ENCODE peak calls at places on chromosomes 7 and 10, in ten cellular contexts. One of them, this sample, is unnamed.

GRCh38 chr7:149826344-149827088 is 11.7 kb upstream of the ZNF862 start:
- DNase-seq in ureter: no peak
- DNase-seq in NCI-H2171: peak; percentile 38
- DNase-seq in HuH-7.5: no peak
- DNase-seq in GM04504: no peak
- DNase-seq in activated CD4-positive, CD25-positive, alpha-beta regulatory T cell: no peak
- DNase-seq in stimulated activated CD4-positive, alpha-beta T cell treated with anti-CD3 and anti-CD28 coated beads, Interleukin-4, amount 100 ng/mL, for 48 hours: no peak
- DNase-seq in effector CD4-positive, alpha-beta T cell: no peak
- DNase-seq in iris pigment epithelial cell: no peak
- DNase-seq in neuronal stem cell: no peak
- DNase-seq in this sample: no peak

GRCh38 chr7:98613601-98614425 is 3.3 kb upstream of the NPTX2 start:
- DNase-seq in ureter: no peak
- DNase-seq in NCI-H2171: no peak
- DNase-seq in HuH-7.5: no peak
- DNase-seq in GM04504: no peak
- DNase-seq in activated CD4-positive, CD25-positive, alpha-beta regulatory T cell: no peak
- DNase-seq in stimulated activated CD4-positive, alpha-beta T cell treated with anti-CD3 and anti-CD28 coated beads, Interleukin-4, amount 100 ng/mL, for 48 hours: no peak
- DNase-seq in effector CD4-positive, alpha-beta T cell: no peak
- DNase-seq in iris pigment epithelial cell: peak; percentile 20
- DNase-seq in neuronal stem cell: peak; percentile 84
- DNase-seq in this sample: no peak

GRCh38 chr7:23356726-23357125 is 57.6 kb downstream of the MALSU1 start:
- DNase-seq in ureter: no peak
- DNase-seq in NCI-H2171: no peak
- DNase-seq in HuH-7.5: no peak
- DNase-seq in GM04504: no peak
- DNase-seq in activated CD4-positive, CD25-positive, alpha-beta regulatory T cell: no peak
- DNase-seq in stimulated activated CD4-positive, alpha-beta T cell treated with anti-CD3 and anti-CD28 coated beads, Interleukin-4, amount 100 ng/mL, for 48 hours: no peak
- DNase-seq in effector CD4-positive, alpha-beta T cell: no peak
- DNase-seq in iris pigment epithelial cell: peak; percentile 81
- DNase-seq in neuronal stem cell: no peak
- DNase-seq in this sample: no peak

GRCh38 chr10:15068802-15069201 is 19.8 kb downstream of the ACBD7 start:
- DNase-seq in ureter: no peak
- DNase-seq in NCI-H2171: no peak
- DNase-seq in HuH-7.5: no peak
- DNase-seq in GM04504: no peak
- DNase-seq in activated CD4-positive, CD25-positive, alpha-beta regulatory T cell: no peak
- DNase-seq in stimulated activated CD4-positive, alpha-beta T cell treated with anti-CD3 and anti-CD28 coated beads, Interleukin-4, amount 100 ng/mL, for 48 hours: no peak
- DNase-seq in effector CD4-positive, alpha-beta T cell: no peak
- DNase-seq in iris pigment epithelial cell: peak; percentile 98
- DNase-seq in neuronal stem cell: no peak
- DNase-seq in this sample: no peak

GRCh38 chr10:103757531-103758293 is 97.7 kb downstream of the SH3PXD2A start:
- DNase-seq in ureter: peak; percentile 81
- DNase-seq in NCI-H2171: no peak
- DNase-seq in HuH-7.5: no peak
- DNase-seq in GM04504: peak; percentile 68
- DNase-seq in activated CD4-positive, CD25-positive, alpha-beta regulatory T cell: no peak
- DNase-seq in stimulated activated CD4-positive, alpha-beta T cell treated with anti-CD3 and anti-CD28 coated beads, Interleukin-4, amount 100 ng/mL, for 48 hours: peak; percentile 61
- DNase-seq in effector CD4-positive, alpha-beta T cell: no peak
- DNase-seq in iris pigment epithelial cell: peak; percentile 80
- DNase-seq in neuronal stem cell: no peak
- DNase-seq in this sample: no peak

GRCh38 chr7:111162692-111163091 is 71.8 kb downstream of the LRRN3 start:
- DNase-seq in ureter: no peak
- DNase-seq in NCI-H2171: no peak
- DNase-seq in HuH-7.5: peak; percentile 9
- DNase-seq in GM04504: no peak
- DNase-seq in activated CD4-positive, CD25-positive, alpha-beta regulatory T cell: no peak
- DNase-seq in stimulated activated CD4-positive, alpha-beta T cell treated with anti-CD3 and anti-CD28 coated beads, Interleukin-4, amount 100 ng/mL, for 48 hours: no peak
- DNase-seq in effector CD4-positive, alpha-beta T cell: no peak
- DNase-seq in iris pigment epithelial cell: peak; percentile 34
- DNase-seq in neuronal stem cell: no peak
- DNase-seq in this sample: no peak

GRCh38 chr10:78548369-78548985 is 514.8 kb downstream of the RPS24 start:
- DNase-seq in ureter: no peak
- DNase-seq in NCI-H2171: no peak
- DNase-seq in HuH-7.5: no peak
- DNase-seq in GM04504: no peak
- DNase-seq in activated CD4-positive, CD25-positive, alpha-beta regulatory T cell: no peak
- DNase-seq in stimulated activated CD4-positive, alpha-beta T cell treated with anti-CD3 and anti-CD28 coated beads, Interleukin-4, amount 100 ng/mL, for 48 hours: no peak
- DNase-seq in effector CD4-positive, alpha-beta T cell: no peak
- DNase-seq in iris pigment epithelial cell: no peak
- DNase-seq in neuronal stem cell: no peak
- DNase-seq in this sample: no peak

GRCh38 chr7:44163591-44163990 is 22.5 kb upstream of the MYL7 start:
- DNase-seq in ureter: no peak
- DNase-seq in NCI-H2171: no peak
- DNase-seq in HuH-7.5: no peak
- DNase-seq in GM04504: peak; percentile 78
- DNase-seq in activated CD4-positive, CD25-positive, alpha-beta regulatory T cell: no peak
- DNase-seq in stimulated activated CD4-positive, alpha-beta T cell treated with anti-CD3 and anti-CD28 coated beads, Interleukin-4, amount 100 ng/mL, for 48 hours: no peak
- DNase-seq in effector CD4-positive, alpha-beta T cell: no peak
- DNase-seq in iris pigment epithelial cell: peak; percentile 79
- DNase-seq in neuronal stem cell: no peak
- DNase-seq in this sample: no peak

GRCh38 chr7:102991540-102992214 is 78.9 kb downstream of the LRRC17 start:
- DNase-seq in ureter: no peak
- DNase-seq in NCI-H2171: no peak
- DNase-seq in HuH-7.5: peak; percentile 28
- DNase-seq in GM04504: peak; percentile 63
- DNase-seq in activated CD4-positive, CD25-positive, alpha-beta regulatory T cell: no peak
- DNase-seq in stimulated activated CD4-positive, alpha-beta T cell treated with anti-CD3 and anti-CD28 coated beads, Interleukin-4, amount 100 ng/mL, for 48 hours: no peak
- DNase-seq in effector CD4-positive, alpha-beta T cell: no peak
- DNase-seq in iris pigment epithelial cell: peak; percentile 98
- DNase-seq in neuronal stem cell: no peak
- DNase-seq in this sample: no peak

GRCh38 chr10:121457729-121458128 is 140.5 kb downstream of the FGFR2 start:
- DNase-seq in ureter: no peak
- DNase-seq in NCI-H2171: peak; percentile 10
- DNase-seq in HuH-7.5: no peak
- DNase-seq in GM04504: no peak
- DNase-seq in activated CD4-positive, CD25-positive, alpha-beta regulatory T cell: no peak
- DNase-seq in stimulated activated CD4-positive, alpha-beta T cell treated with anti-CD3 and anti-CD28 coated beads, Interleukin-4, amount 100 ng/mL, for 48 hours: no peak
- DNase-seq in effector CD4-positive, alpha-beta T cell: no peak
- DNase-seq in iris pigment epithelial cell: no peak
- DNase-seq in neuronal stem cell: no peak
- DNase-seq in this sample: no peak

GRCh38 chr7:112668561-112668960 is 121.6 kb downstream of the TMEM168 start:
- DNase-seq in ureter: no peak
- DNase-seq in NCI-H2171: no peak
- DNase-seq in HuH-7.5: no peak
- DNase-seq in GM04504: no peak
- DNase-seq in activated CD4-positive, CD25-positive, alpha-beta regulatory T cell: no peak
- DNase-seq in stimulated activated CD4-positive, alpha-beta T cell treated with anti-CD3 and anti-CD28 coated beads, Interleukin-4, amount 100 ng/mL, for 48 hours: no peak
- DNase-seq in effector CD4-positive, alpha-beta T cell: no peak
- DNase-seq in iris pigment epithelial cell: no peak
- DNase-seq in neuronal stem cell: no peak
- DNase-seq in this sample: no peak

GRCh38 chr10:4195214-4195613 is 410.2 kb upstream of the KLF6 start:
- DNase-seq in ureter: no peak
- DNase-seq in NCI-H2171: no peak
- DNase-seq in HuH-7.5: no peak
- DNase-seq in GM04504: no peak
- DNase-seq in activated CD4-positive, CD25-positive, alpha-beta regulatory T cell: no peak
- DNase-seq in stimulated activated CD4-positive, alpha-beta T cell treated with anti-CD3 and anti-CD28 coated beads, Interleukin-4, amount 100 ng/mL, for 48 hours: no peak
- DNase-seq in effector CD4-positive, alpha-beta T cell: no peak
- DNase-seq in iris pigment epithelial cell: peak; percentile 39
- DNase-seq in neuronal stem cell: no peak
- DNase-seq in this sample: no peak

GRCh38 chr10:102409604-102410426 is 8.8 kb downstream of the PSD start:
- DNase-seq in ureter: no peak
- DNase-seq in NCI-H2171: no peak
- DNase-seq in HuH-7.5: peak; percentile 36
- DNase-seq in GM04504: no peak
- DNase-seq in activated CD4-positive, CD25-positive, alpha-beta regulatory T cell: no peak
- DNase-seq in stimulated activated CD4-positive, alpha-beta T cell treated with anti-CD3 and anti-CD28 coated beads, Interleukin-4, amount 100 ng/mL, for 48 hours: no peak
- DNase-seq in effector CD4-positive, alpha-beta T cell: no peak
- DNase-seq in iris pigment epithelial cell: peak; percentile 20
- DNase-seq in neuronal stem cell: no peak
- DNase-seq in this sample: no peak

GRCh38 chr10:30151581-30152389 is 92.4 kb upstream of the JCAD start:
- DNase-seq in ureter: no peak
- DNase-seq in NCI-H2171: no peak
- DNase-seq in HuH-7.5: no peak
- DNase-seq in GM04504: peak; percentile 87
- DNase-seq in activated CD4-positive, CD25-positive, alpha-beta regulatory T cell: no peak
- DNase-seq in stimulated activated CD4-positive, alpha-beta T cell treated with anti-CD3 and anti-CD28 coated beads, Interleukin-4, amount 100 ng/mL, for 48 hours: no peak
- DNase-seq in effector CD4-positive, alpha-beta T cell: no peak
- DNase-seq in iris pigment epithelial cell: peak; percentile 88
- DNase-seq in neuronal stem cell: no peak
- DNase-seq in this sample: no peak

GRCh38 chr10:124343351-124344265 is 75.1 kb downstream of the OAT start:
- DNase-seq in ureter: no peak
- DNase-seq in NCI-H2171: no peak
- DNase-seq in HuH-7.5: no peak
- DNase-seq in GM04504: no peak
- DNase-seq in activated CD4-positive, CD25-positive, alpha-beta regulatory T cell: no peak
- DNase-seq in stimulated activated CD4-positive, alpha-beta T cell treated with anti-CD3 and anti-CD28 coated beads, Interleukin-4, amount 100 ng/mL, for 48 hours: no peak
- DNase-seq in effector CD4-positive, alpha-beta T cell: no peak
- DNase-seq in iris pigment epithelial cell: no peak
- DNase-seq in neuronal stem cell: no peak
- DNase-seq in this sample: no peak

GRCh38 chr10:90461437-90462155 is 396.2 kb downstream of the HTR7 start:
- DNase-seq in ureter: no peak
- DNase-seq in NCI-H2171: no peak
- DNase-seq in HuH-7.5: no peak
- DNase-seq in GM04504: no peak
- DNase-seq in activated CD4-positive, CD25-positive, alpha-beta regulatory T cell: no peak
- DNase-seq in stimulated activated CD4-positive, alpha-beta T cell treated with anti-CD3 and anti-CD28 coated beads, Interleukin-4, amount 100 ng/mL, for 48 hours: no peak
- DNase-seq in effector CD4-positive, alpha-beta T cell: no peak
- DNase-seq in iris pigment epithelial cell: no peak
- DNase-seq in neuronal stem cell: no peak
- DNase-seq in this sample: no peak

GRCh38 chr7:17713584-17713983 is 226.7 kb downstream of the SNX13 start:
- DNase-seq in ureter: no peak
- DNase-seq in NCI-H2171: no peak
- DNase-seq in HuH-7.5: no peak
- DNase-seq in GM04504: no peak
- DNase-seq in activated CD4-positive, CD25-positive, alpha-beta regulatory T cell: no peak
- DNase-seq in stimulated activated CD4-positive, alpha-beta T cell treated with anti-CD3 and anti-CD28 coated beads, Interleukin-4, amount 100 ng/mL, for 48 hours: no peak
- DNase-seq in effector CD4-positive, alpha-beta T cell: no peak
- DNase-seq in iris pigment epithelial cell: no peak
- DNase-seq in neuronal stem cell: no peak
- DNase-seq in this sample: no peak

GRCh38 chr7:158373761-158374545 is 213.7 kb downstream of the PTPRN2 start:
- DNase-seq in ureter: no peak
- DNase-seq in NCI-H2171: no peak
- DNase-seq in HuH-7.5: no peak
- DNase-seq in GM04504: no peak
- DNase-seq in activated CD4-positive, CD25-positive, alpha-beta regulatory T cell: no peak
- DNase-seq in stimulated activated CD4-positive, alpha-beta T cell treated with anti-CD3 and anti-CD28 coated beads, Interleukin-4, amount 100 ng/mL, for 48 hours: no peak
- DNase-seq in effector CD4-positive, alpha-beta T cell: no peak
- DNase-seq in iris pigment epithelial cell: no peak
- DNase-seq in neuronal stem cell: no peak
- DNase-seq in this sample: no peak

GRCh38 chr7:41130021-41130420 is 572.9 kb downstream of the INHBA start:
- DNase-seq in ureter: no peak
- DNase-seq in NCI-H2171: peak; percentile 50
- DNase-seq in HuH-7.5: no peak
- DNase-seq in GM04504: no peak
- DNase-seq in activated CD4-positive, CD25-positive, alpha-beta regulatory T cell: no peak
- DNase-seq in stimulated activated CD4-positive, alpha-beta T cell treated with anti-CD3 and anti-CD28 coated beads, Interleukin-4, amount 100 ng/mL, for 48 hours: no peak
- DNase-seq in effector CD4-positive, alpha-beta T cell: no peak
- DNase-seq in iris pigment epithelial cell: no peak
- DNase-seq in neuronal stem cell: no peak
- DNase-seq in this sample: no peak

GRCh38 chr7:107113866-107114265 is 54.9 kb upstream of the HBP1 start:
- DNase-seq in ureter: no peak
- DNase-seq in NCI-H2171: no peak
- DNase-seq in HuH-7.5: no peak
- DNase-seq in GM04504: no peak
- DNase-seq in activated CD4-positive, CD25-positive, alpha-beta regulatory T cell: no peak
- DNase-seq in stimulated activated CD4-positive, alpha-beta T cell treated with anti-CD3 and anti-CD28 coated beads, Interleukin-4, amount 100 ng/mL, for 48 hours: no peak
- DNase-seq in effector CD4-positive, alpha-beta T cell: no peak
- DNase-seq in iris pigment epithelial cell: no peak
- DNase-seq in neuronal stem cell: no peak
- DNase-seq in this sample: no peak

GRCh38 chr10:129005080-129005479 is 462.0 kb upstream of the MGMT start:
- DNase-seq in ureter: no peak
- DNase-seq in NCI-H2171: no peak
- DNase-seq in HuH-7.5: no peak
- DNase-seq in GM04504: no peak
- DNase-seq in activated CD4-positive, CD25-positive, alpha-beta regulatory T cell: no peak
- DNase-seq in stimulated activated CD4-positive, alpha-beta T cell treated with anti-CD3 and anti-CD28 coated beads, Interleukin-4, amount 100 ng/mL, for 48 hours: no peak
- DNase-seq in effector CD4-positive, alpha-beta T cell: no peak
- DNase-seq in iris pigment epithelial cell: no peak
- DNase-seq in neuronal stem cell: no peak
- DNase-seq in this sample: no peak

GRCh38 chr7:7210475-7211237 is 28.3 kb downstream of the C1GALT1 start:
- DNase-seq in ureter: no peak
- DNase-seq in NCI-H2171: no peak
- DNase-seq in HuH-7.5: no peak
- DNase-seq in GM04504: no peak
- DNase-seq in activated CD4-positive, CD25-positive, alpha-beta regulatory T cell: no peak
- DNase-seq in stimulated activated CD4-positive, alpha-beta T cell treated with anti-CD3 and anti-CD28 coated beads, Interleukin-4, amount 100 ng/mL, for 48 hours: no peak
- DNase-seq in effector CD4-positive, alpha-beta T cell: no peak
- DNase-seq in iris pigment epithelial cell: no peak
- DNase-seq in neuronal stem cell: no peak
- DNase-seq in this sample: no peak

GRCh38 chr7:134724606-134725005 is 54.8 kb upstream of the CALD1 start:
- DNase-seq in ureter: no peak
- DNase-seq in NCI-H2171: no peak
- DNase-seq in HuH-7.5: no peak
- DNase-seq in GM04504: no peak
- DNase-seq in activated CD4-positive, CD25-positive, alpha-beta regulatory T cell: no peak
- DNase-seq in stimulated activated CD4-positive, alpha-beta T cell treated with anti-CD3 and anti-CD28 coated beads, Interleukin-4, amount 100 ng/mL, for 48 hours: no peak
- DNase-seq in effector CD4-positive, alpha-beta T cell: no peak
- DNase-seq in iris pigment epithelial cell: peak; percentile 63
- DNase-seq in neuronal stem cell: no peak
- DNase-seq in this sample: no peak

GRCh38 chr10:73495884-73496674 is at the start of gene PPP3CB:
- DNase-seq in ureter: peak; percentile 94
- DNase-seq in NCI-H2171: peak; percentile 75
- DNase-seq in HuH-7.5: peak; percentile 68
- DNase-seq in GM04504: peak; percentile 92
- DNase-seq in activated CD4-positive, CD25-positive, alpha-beta regulatory T cell: peak; percentile 84
- DNase-seq in stimulated activated CD4-positive, alpha-beta T cell treated with anti-CD3 and anti-CD28 coated beads, Interleukin-4, amount 100 ng/mL, for 48 hours: peak; percentile 91
- DNase-seq in effector CD4-positive, alpha-beta T cell: peak; percentile 87
- DNase-seq in iris pigment epithelial cell: peak; percentile 99
- DNase-seq in neuronal stem cell: peak; percentile 92
- DNase-seq in this sample: no peak

GRCh38 chr7:136654406-136654805 is 214.0 kb upstream of the CHRM2 start:
- DNase-seq in ureter: no peak
- DNase-seq in NCI-H2171: no peak
- DNase-seq in HuH-7.5: no peak
- DNase-seq in GM04504: no peak
- DNase-seq in activated CD4-positive, CD25-positive, alpha-beta regulatory T cell: no peak
- DNase-seq in stimulated activated CD4-positive, alpha-beta T cell treated with anti-CD3 and anti-CD28 coated beads, Interleukin-4, amount 100 ng/mL, for 48 hours: no peak
- DNase-seq in effector CD4-positive, alpha-beta T cell: no peak
- DNase-seq in iris pigment epithelial cell: peak; percentile 47
- DNase-seq in neuronal stem cell: no peak
- DNase-seq in this sample: no peak

GRCh38 chr10:78953124-78954008 is 115.4 kb upstream of the ZMIZ1 start:
- DNase-seq in ureter: no peak
- DNase-seq in NCI-H2171: no peak
- DNase-seq in HuH-7.5: no peak
- DNase-seq in GM04504: peak; percentile 58
- DNase-seq in activated CD4-positive, CD25-positive, alpha-beta regulatory T cell: no peak
- DNase-seq in stimulated activated CD4-positive, alpha-beta T cell treated with anti-CD3 and anti-CD28 coated beads, Interleukin-4, amount 100 ng/mL, for 48 hours: no peak
- DNase-seq in effector CD4-positive, alpha-beta T cell: no peak
- DNase-seq in iris pigment epithelial cell: peak; percentile 23
- DNase-seq in neuronal stem cell: no peak
- DNase-seq in this sample: no peak

GRCh38 chr10:43949351-43949750 is 300.7 kb upstream of the ZNF32 start:
- DNase-seq in ureter: no peak
- DNase-seq in NCI-H2171: no peak
- DNase-seq in HuH-7.5: no peak
- DNase-seq in GM04504: no peak
- DNase-seq in activated CD4-positive, CD25-positive, alpha-beta regulatory T cell: no peak
- DNase-seq in stimulated activated CD4-positive, alpha-beta T cell treated with anti-CD3 and anti-CD28 coated beads, Interleukin-4, amount 100 ng/mL, for 48 hours: no peak
- DNase-seq in effector CD4-positive, alpha-beta T cell: no peak
- DNase-seq in iris pigment epithelial cell: no peak
- DNase-seq in neuronal stem cell: no peak
- DNase-seq in this sample: no peak

GRCh38 chr10:96043895-96044580 is 655 bp downstream of the CCNJ start:
- DNase-seq in ureter: peak; percentile 50
- DNase-seq in NCI-H2171: peak; percentile 9
- DNase-seq in HuH-7.5: peak; percentile 55
- DNase-seq in GM04504: peak; percentile 18
- DNase-seq in activated CD4-positive, CD25-positive, alpha-beta regulatory T cell: peak; percentile 32
- DNase-seq in stimulated activated CD4-positive, alpha-beta T cell treated with anti-CD3 and anti-CD28 coated beads, Interleukin-4, amount 100 ng/mL, for 48 hours: peak; percentile 26
- DNase-seq in effector CD4-positive, alpha-beta T cell: peak; percentile 28
- DNase-seq in iris pigment epithelial cell: peak; percentile 42
- DNase-seq in neuronal stem cell: peak; percentile 50
- DNase-seq in this sample: no peak